ENCODE peak calls at places on chromosomes 3 and 15, in seven cellular contexts. X, H, S, T, Z, J and Y are unnamed samples.

GRCh38 chr3:43166406-43166805 is 60.5 kb upstream of the POMGNT2 start:
- DNase-seq in H (no peak), Z (no peak), J (no peak), T (no peak), X (no peak), S (no peak), Y (no peak)

GRCh38 chr3:197298858-197299854 is 744 bp upstream of the DLG1 start:
- DNase-seq in X (no peak), S (peak; percentile 20), J (peak; percentile 70), H (peak; percentile 19), Z (peak; percentile 35), T (peak; percentile 87), Y (no peak)

GRCh38 chr3:50194128-50194902 is 2.9 kb downstream of the GNAT1 start:
- DNase-seq in T (peak; percentile 91), S (peak; percentile 61), J (peak; percentile 82), X (peak; percentile 33), Z (peak; percentile 54), H (peak; percentile 51), Y (peak; percentile 62)

GRCh38 chr3:183287301-183287971 is 34.4 kb downstream of the B3GNT5 start:
- DNase-seq in H (peak; percentile 94), S (no peak), X (no peak), Z (peak; percentile 88), T (no peak), J (no peak), Y (peak; percentile 98)

GRCh38 chr3:182609575-182610156 is 183.6 kb upstream of the ATP11B start:
- DNase-seq in X (no peak), Z (no peak), H (no peak), S (peak; percentile 45), J (no peak), T (no peak), Y (no peak)

GRCh38 chr15:69308949-69309348 is 10.2 kb downstream of the PAQR5 start:
- DNase-seq in J (no peak), S (no peak), H (no peak), T (no peak), Z (no peak), X (no peak), Y (no peak)

GRCh38 chr3:136277115-136277514 is 27.0 kb downstream of the PCCB start:
- DNase-seq in S (no peak), J (no peak), T (no peak), Z (no peak), H (no peak), X (no peak), Y (no peak)

GRCh38 chr15:68550004-68550403 is 28.8 kb upstream of the CORO2B start:
- DNase-seq in S (no peak), T (no peak), X (no peak), J (no peak), Z (no peak), H (no peak), Y (no peak)

GRCh38 chr15:74319596-74320357 is 47.7 kb downstream of the CYP11A1 start:
- DNase-seq in S (no peak), H (no peak), T (peak; percentile 91), X (no peak), J (peak; percentile 80), Z (no peak), Y (no peak)

GRCh38 chr3:72382460-72382859 is 465.8 kb downstream of the SHQ1 start:
- DNase-seq in T (no peak), H (no peak), J (no peak), X (no peak), S (no peak), Z (no peak), Y (no peak)

GRCh38 chr3:46119709-46120498 is 88.2 kb downstream of the CCR1 start:
- DNase-seq in Z (no peak), T (no peak), H (no peak), J (no peak), X (no peak), S (no peak), Y (no peak)

GRCh38 chr3:28348286-28348636 is 260 bp upstream of the ZCWPW2 start:
- DNase-seq in H (no peak), S (no peak), T (no peak), Z (peak; percentile 97), X (no peak), J (no peak), Y (no peak)

DNA sequence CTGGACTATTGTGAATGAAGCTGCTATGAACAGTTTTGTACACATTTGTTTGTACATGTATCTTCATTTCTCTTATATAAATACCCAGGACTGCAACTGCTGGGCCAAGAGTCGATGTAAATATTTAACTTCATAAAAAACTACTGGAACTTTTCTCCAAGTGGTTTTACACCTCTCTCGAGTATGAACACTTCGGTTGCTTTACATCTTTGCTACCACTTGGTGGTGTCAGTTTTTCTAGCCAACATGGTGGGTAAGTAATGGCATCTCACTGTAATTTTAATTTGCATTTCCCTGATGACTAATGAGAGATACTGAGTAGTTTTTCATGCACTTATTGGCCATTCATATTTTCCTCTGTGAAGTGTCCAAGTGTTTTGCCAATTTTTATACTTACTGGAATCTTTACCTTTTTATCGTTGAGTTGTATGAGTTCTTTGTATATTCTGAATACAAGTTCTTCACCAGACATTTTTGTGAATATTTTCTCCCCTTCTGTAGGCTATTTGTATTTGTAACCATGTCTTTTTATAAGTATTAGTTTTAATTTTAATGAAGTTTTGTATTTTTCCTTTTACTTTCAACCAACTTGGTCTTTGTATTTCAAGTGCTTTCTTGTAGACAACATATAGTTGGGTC is 44.4 kb downstream of the PCOLCE2 start:
- DNase-seq in X (no peak), H (peak; percentile 40), Z (peak; percentile 42), S (no peak), J (peak; percentile 33), T (no peak), Y (peak; percentile 48)
- TF ChIP-seq CTCF in X (no peak), H (peak; percentile 61), Z (peak; percentile 62), S (peak; percentile 65), J (peak; percentile 61), T (peak; percentile 78), Y (peak; percentile 64)

DNA sequence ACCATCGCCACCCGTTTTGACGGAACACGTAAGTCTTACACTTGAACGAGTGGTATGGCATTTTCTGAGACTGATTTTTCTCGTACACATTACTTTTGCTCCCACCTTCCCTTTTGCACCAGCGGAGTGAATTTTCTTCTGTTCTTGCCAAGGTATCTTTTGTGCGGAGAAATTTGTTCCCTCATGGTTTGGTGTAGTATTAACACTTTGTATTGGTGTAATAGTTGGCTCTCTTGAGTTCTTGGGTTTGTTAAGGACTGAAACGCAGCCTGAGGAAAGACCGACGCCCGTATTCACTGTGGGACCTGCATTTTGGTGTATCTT is 420 bp downstream of the KCNH8 start:
- DNase-seq in S (no peak), J (no peak), Z (no peak), X (no peak), T (peak; percentile 45), H (no peak), Y (no peak)
- H3K4me3 ChIP-seq in S (peak overlapping the region; percentile 88), J (peak overlapping the region; percentile 87), Z (no peak overlapping the region), X (peak overlapping the region; percentile 48), T (peak overlapping the region; percentile 92), H (no peak overlapping the region), Y (no peak overlapping the region)

DNA sequence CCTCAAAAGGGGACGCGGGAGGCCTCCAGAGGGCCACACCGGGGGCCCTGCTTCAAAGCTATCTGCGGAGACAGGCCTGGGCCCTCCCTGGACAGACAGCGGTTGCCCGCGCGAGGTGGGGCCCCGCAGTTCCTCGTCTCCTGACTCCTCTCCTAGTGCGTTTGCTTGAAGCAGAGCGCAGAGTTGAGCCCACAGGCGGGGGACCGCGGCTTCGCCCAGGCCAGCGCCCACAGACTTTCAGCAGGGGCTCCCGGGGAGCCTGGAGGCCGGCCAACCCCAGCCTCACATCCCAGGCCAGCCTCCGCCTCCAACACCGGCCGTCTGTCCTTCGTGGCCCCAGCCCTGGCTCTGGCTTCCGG is 540 bp upstream of the ADAMTS7 start:
- DNase-seq in X (no peak), T (no peak), Z (no peak), H (no peak), J (no peak), S (no peak), Y (no peak)
- TF ChIP-seq CTCF in X (no peak), T (no peak), Z (no peak), H (no peak), J (peak; percentile 3), S (no peak), Y (peak; percentile 2)

GRCh38 chr15:56814429-56814828 is 81.1 kb upstream of the ZNF280D start:
- DNase-seq in T (no peak), H (no peak), J (no peak), X (no peak), Z (no peak), S (no peak), Y (no peak)

GRCh38 chr15:56820333-56820732 is 87.0 kb upstream of the ZNF280D start:
- DNase-seq in H (no peak), J (no peak), Z (no peak), S (no peak), X (no peak), T (no peak), Y (no peak)

GRCh38 chr15:56815247-56815646 is 81.9 kb upstream of the ZNF280D start:
- DNase-seq in S (no peak), X (peak; percentile 31), J (no peak), H (no peak), Z (no peak), T (no peak), Y (no peak)

GRCh38 chr15:56817690-56818089 is 84.4 kb upstream of the ZNF280D start:
- DNase-seq in Z (no peak), S (no peak), T (no peak), X (no peak), H (no peak), J (no peak), Y (no peak)

GRCh38 chr15:56817266-56817665 is 84.0 kb upstream of the ZNF280D start:
- DNase-seq in H (peak; percentile 62), T (no peak), S (no peak), X (no peak), Z (peak; percentile 45), J (peak; percentile 15), Y (no peak)
- H3K4me3 ChIP-seq in H (no peak overlapping the region), T (no peak overlapping the region), S (no peak overlapping the region), X (no peak overlapping the region), Z (no peak overlapping the region), J (no peak overlapping the region), Y (no peak overlapping the region)

GRCh38 chr3:122305818-122306621 is 19.0 kb upstream of the CSTA start:
- DNase-seq in Z (no peak), S (peak; percentile 19), X (no peak), T (peak; percentile 75), H (no peak), J (peak; percentile 40), Y (no peak)
- TF ChIP-seq CTCF in Z (no peak), S (peak; percentile 36), X (no peak), T (peak; percentile 64), H (no peak), J (peak; percentile 17), Y (peak; percentile 12)

GRCh38 chr15:40281057-40281850 is 1.6 kb downstream of the ANKRD63 start:
- DNase-seq in S (no peak), T (no peak), J (no peak), X (no peak), Z (no peak), H (no peak), Y (no peak)
- H3K4me3 ChIP-seq in S (no peak overlapping the region), T (no peak overlapping the region), J (peak overlapping the region; percentile 45), X (no peak overlapping the region), Z (no peak overlapping the region), H (no peak overlapping the region), Y (no peak overlapping the region)

DNA sequence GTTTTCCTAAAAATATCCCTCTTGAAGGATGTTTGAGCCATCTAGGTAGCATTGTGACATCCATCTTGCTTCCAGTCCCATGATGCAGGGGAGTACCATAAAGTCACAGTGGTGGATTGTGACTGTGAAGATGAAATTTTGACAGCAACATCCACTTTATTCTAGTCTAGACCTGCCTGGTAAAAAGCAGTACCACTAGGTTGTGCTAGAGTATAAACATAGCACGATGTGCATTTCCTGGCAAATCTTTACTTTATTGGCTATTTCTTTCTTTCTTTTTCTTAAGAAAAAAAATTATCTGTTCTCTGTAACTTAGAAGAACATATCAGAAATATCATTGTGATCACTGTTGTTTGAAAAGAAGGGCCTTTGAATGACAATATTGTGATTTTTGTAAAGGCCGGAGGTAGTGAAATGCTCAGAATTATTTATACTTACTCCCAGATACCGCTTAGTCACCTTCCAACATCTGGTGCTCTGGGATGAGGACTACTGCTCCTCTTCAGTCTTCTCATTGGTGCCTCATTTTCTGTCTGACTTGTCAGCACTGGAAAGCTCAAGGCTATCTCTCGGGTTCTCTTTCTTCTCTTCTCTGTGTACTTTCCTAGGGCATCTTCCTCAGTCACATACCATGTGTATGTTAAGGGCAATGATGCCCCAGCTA is 35.6 kb downstream of the AGBL1 start:
- DNase-seq in J (no peak), H (no peak), S (no peak), T (no peak), X (no peak), Z (no peak), Y (no peak)
- TF ChIP-seq CTCF in J (peak; percentile 33), H (no peak), S (no peak), T (peak; percentile 69), X (no peak), Z (peak; percentile 37), Y (no peak)